ENCODE peak calls at places on chromosome 2, in five cellular contexts. S, D, H, T and P are unnamed samples.
A peak's percentile ranks its signal among the peaks of the same experiment; 100 is the strongest.

GRCh38 chr2:149038442-149039212 is at the start of gene LYPD6B:
- DNase-seq in S (peak; percentile 65), D (no peak), H (peak; percentile 63), T (peak; percentile 66), P (no peak)

GRCh38 chr2:120983344-120983743 is 247.7 kb downstream of the GLI2 start:
- DNase-seq in S (peak; percentile 24), D (no peak), H (no peak), T (no peak), P (peak; percentile 42)

GRCh38 chr2:111250448-111251030 is 129.8 kb downstream of the BCL2L11 start:
- DNase-seq in S (no peak), D (no peak), H (no peak), T (no peak), P (no peak)

GRCh38 chr2:191049728-191050639 is 36.0 kb upstream of the STAT1 start:
- DNase-seq in S (no peak), D (no peak), H (no peak), T (no peak), P (peak; percentile 89)

GRCh38 chr2:189492451-189492850 is 51.2 kb downstream of the WDR75 start:
- DNase-seq in S (peak; percentile 46), D (no peak), H (peak; percentile 40), T (no peak), P (no peak)

GRCh38 chr2:2102870-2103269 is 228.2 kb downstream of the MYT1L start:
- DNase-seq in S (no peak), D (no peak), H (no peak), T (no peak), P (no peak)

GRCh38 chr2:30666307-30666874 is 140.9 kb downstream of the CAPN13 start:
- DNase-seq in S (peak; percentile 98), D (peak; percentile 78), H (peak; percentile 98), T (no peak), P (peak; percentile 93)

GRCh38 chr2:70080597-70081200 is 6.6 kb upstream of the PCBP1 start:
- DNase-seq in S (peak; percentile 49), D (peak; percentile 32), H (no peak), T (no peak), P (no peak)

GRCh38 chr2:8543412-8544167 is 138.3 kb upstream of the ID2 start:
- DNase-seq in S (no peak), D (no peak), H (peak; percentile 78), T (no peak), P (peak; percentile 34)

GRCh38 chr2:28030600-28030999 is 140.1 kb downstream of the BABAM2 start:
- DNase-seq in S (no peak), D (no peak), H (no peak), T (no peak), P (no peak)

GRCh38 chr2:152730591-152731333 is 12.3 kb downstream of the ARL6IP6 start:
- DNase-seq in S (peak; percentile 56), D (no peak), H (peak; percentile 19), T (no peak), P (no peak)

GRCh38 chr2:181058378-181059269 is 78.2 kb downstream of the UBE2E3 start:
- DNase-seq in S (peak; percentile 65), D (no peak), H (peak; percentile 72), T (peak; percentile 46), P (no peak)

GRCh38 chr2:147525724-147526489 is 318.9 kb upstream of the ACVR2A start:
- DNase-seq in S (peak; percentile 58), D (no peak), H (peak; percentile 46), T (no peak), P (no peak)

GRCh38 chr2:39657538-39657937 is 8.2 kb upstream of the TMEM178A start:
- DNase-seq in S (no peak), D (no peak), H (no peak), T (no peak), P (no peak)

GRCh38 chr2:20209373-20210109 is 15.4 kb downstream of the SDC1 start:
- DNase-seq in S (peak; percentile 67), D (no peak), H (no peak), T (no peak), P (no peak)

DNA sequence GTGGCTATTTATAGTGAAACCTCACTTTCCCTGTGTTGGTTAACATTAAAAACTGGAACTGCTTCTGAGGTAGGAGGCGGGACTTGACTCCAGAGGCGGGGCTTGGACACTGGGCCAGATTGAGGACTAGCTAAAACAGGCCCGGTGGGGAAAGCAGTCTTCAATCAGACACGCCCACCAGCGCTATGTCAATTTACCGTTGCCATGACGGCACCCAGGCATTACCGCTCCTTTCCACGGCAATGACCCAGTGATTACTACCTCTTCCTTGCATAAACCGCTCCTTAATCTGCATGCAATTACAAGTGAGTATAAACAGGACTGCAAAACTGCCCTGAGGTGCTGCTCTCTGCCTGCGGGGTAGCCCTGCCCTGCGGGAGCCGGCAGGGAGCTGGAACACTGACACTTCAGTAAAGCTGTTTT is 35.3 kb downstream of the LRRFIP1 start:
- DNase-seq in S (peak; percentile 92), D (peak; percentile 78), H (peak; percentile 74), T (peak; percentile 84), P (peak; percentile 91)
- H3K4me3 ChIP-seq in S (no peak overlapping the region), D (no peak overlapping the region), H (no peak overlapping the region), T (no peak overlapping the region), P (no peak overlapping the region)

DNA sequence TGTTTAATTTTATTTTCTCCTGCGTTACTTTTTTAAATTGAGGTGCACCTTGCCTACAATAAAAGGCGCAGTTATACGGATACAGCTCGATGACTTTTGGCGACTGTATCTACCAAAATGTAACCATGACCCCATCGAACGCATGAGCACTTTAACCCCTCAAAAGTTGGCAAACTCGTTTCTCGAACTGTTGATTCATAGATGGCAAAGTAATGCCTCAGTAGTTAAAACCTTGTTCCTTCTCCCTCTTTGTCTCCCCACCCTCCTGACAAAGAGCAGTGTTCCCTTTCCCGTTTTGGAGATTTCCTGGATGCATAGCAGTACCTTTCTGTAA is 577 bp downstream of the MOGAT1 start:
- DNase-seq in S (peak; percentile 43), D (no peak), H (no peak), T (no peak), P (no peak)
- H3K4me3 ChIP-seq in S (peak overlapping the region; percentile 42), D (peak overlapping the region; percentile 57), H (peak overlapping the region; percentile 9), T (peak overlapping the region; percentile 32), P (peak overlapping the region; percentile 49)

GRCh38 chr2:73979021-73979420 is 5.7 kb upstream of the TET3 start:
- DNase-seq in S (no peak), D (no peak), H (no peak), T (no peak), P (no peak)

GRCh38 chr2:73981081-73981968 is 3.4 kb upstream of the TET3 start:
- DNase-seq in S (peak; percentile 64), D (no peak), H (peak; percentile 53), T (peak; percentile 30), P (no peak)

GRCh38 chr2:73977466-73977865 is 7.2 kb upstream of the TET3 start:
- DNase-seq in S (no peak), D (no peak), H (no peak), T (no peak), P (no peak)

GRCh38 chr2:73980566-73980965 is 4.1 kb upstream of the TET3 start:
- DNase-seq in S (no peak), D (no peak), H (no peak), T (no peak), P (no peak)

DNA sequence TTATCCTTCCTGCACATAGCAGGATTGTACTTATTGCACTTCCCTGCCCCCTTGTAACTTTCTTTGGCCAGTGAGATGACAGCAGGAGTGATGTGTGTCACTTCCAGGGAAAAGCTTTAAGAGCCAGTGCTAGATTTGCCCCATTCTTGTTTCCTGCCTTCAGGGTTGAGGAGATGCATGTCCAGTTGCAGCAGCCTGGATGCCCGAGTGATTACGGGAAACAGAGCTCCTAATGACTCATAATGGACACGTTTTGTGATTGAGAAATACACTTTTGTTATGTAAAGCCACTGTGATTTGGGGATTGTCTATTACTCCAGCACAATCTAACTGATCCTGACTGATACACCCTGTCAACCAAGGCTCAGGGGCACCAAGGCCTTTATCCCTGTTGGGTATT is 5.0 kb upstream of the TET3 start:
- DNase-seq in S (peak; percentile 94), D (no peak), H (peak; percentile 86), T (no peak), P (peak; percentile 72)
- H3K4me3 ChIP-seq in S (no peak overlapping the region), D (no peak overlapping the region), H (peak overlapping the region; percentile 59), T (no peak overlapping the region), P (no peak overlapping the region)

DNA sequence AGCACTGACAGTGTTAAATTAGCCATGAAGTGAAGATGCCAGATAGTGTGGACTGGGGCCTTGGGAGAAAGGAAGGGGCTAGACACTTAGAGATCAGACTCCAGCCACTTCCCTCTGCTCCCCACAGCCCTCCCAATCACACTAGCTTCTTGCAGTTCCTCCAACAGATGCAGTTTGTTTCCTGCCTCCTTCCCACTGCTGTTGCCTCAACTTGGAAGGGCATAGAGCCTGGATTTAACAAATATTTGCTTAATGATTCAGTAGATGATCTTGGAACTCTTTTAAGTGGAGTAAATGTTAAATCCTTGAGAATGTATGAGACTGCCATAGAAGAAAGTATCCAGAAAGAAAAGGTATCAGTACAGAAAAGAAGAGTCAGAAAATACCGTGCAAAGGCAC is 1.5 kb upstream of the BZW1 start:
- DNase-seq in S (peak; percentile 63), D (no peak), H (peak; percentile 94), T (no peak), P (peak; percentile 76)
- H3K4me3 ChIP-seq in S (peak overlapping the region; percentile 83), D (no peak overlapping the region), H (peak overlapping the region; percentile 84), T (no peak overlapping the region), P (peak overlapping the region; percentile 88)

GRCh38 chr2:240894006-240894405 is 1.9 kb downstream of the MAB21L4 start:
- DNase-seq in S (no peak), D (no peak), H (no peak), T (no peak), P (no peak)
- H3K4me3 ChIP-seq in S (no peak overlapping the region), D (no peak overlapping the region), H (no peak overlapping the region), T (no peak overlapping the region), P (no peak overlapping the region)

DNA sequence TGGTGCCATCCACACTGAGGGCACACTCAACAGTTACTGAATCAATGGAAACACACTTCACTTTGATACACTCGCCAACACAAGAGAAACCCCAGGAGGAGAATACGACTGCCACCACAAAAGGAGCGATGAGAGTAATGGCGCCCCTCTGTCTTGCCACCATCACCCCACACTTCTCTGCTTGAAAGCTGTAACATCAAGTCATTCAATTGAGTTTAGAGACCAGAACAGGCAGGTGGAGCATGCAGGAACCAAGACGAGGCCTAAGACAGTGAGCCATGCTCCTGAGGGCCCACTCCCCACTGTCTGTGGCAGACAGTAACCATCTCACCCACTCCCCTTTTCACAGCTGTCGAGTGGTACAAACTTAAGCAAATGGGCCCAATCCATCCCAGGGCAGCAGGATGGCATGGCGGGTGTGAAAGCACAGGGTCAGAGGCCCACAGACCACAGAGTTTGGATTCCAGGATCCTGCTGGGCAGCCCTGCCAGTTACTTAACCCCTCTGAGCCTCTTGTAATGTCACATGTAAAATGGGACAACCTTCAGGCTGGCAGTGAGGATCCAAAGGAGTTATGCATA is 101.9 kb downstream of the TNS1 start:
- DNase-seq in S (no peak), D (no peak), H (no peak), T (no peak), P (no peak)
- H3K4me3 ChIP-seq in S (no peak overlapping the region), D (no peak overlapping the region), H (no peak overlapping the region), T (no peak overlapping the region), P (no peak overlapping the region)